ENCODE peak calls at places on chromosomes 4 and X, in nine cellular contexts. One of them, this sample, is unnamed.

GRCh38 chr4:48905363-48906015 is 1.1 kb downstream of the OCIAD2 start:
- DNase-seq in M059J: peak
- DNase-seq in naive thymus-derived CD8-positive, alpha-beta T cell: no peak
- DNase-seq in SK-N-SH: peak
- DNase-seq in activated T-helper 1 cell treated with anti-CD3 and anti-CD28 coated beads, Interleukin-12 subunit alpha, Interleukin-12 subunit beta, Interleukin-2, Interleukin-4 antibody, amounts not matched to agents 30 ng/mL and 10 ng/mL and 1 ng/mL, durations not matched to agents 14 hours and 24 hours and 36 hours: no peak
- DNase-seq in astrocyte of the cerebellum: no peak
- DNase-seq in stimulated activated CD8-positive, alpha-beta memory T cell treated with anti-CD3 and anti-CD28 coated beads, Interleukin-15, amount 100 ng/mL, for 1 hour: no peak
- DNase-seq in Calu3: peak
- DNase-seq in stimulated activated CD4-positive, alpha-beta T cell treated with anti-CD3 and anti-CD28 coated beads, Interleukin-2, amount 100 ng/mL, for 48 hours: no peak
- DNase-seq in this sample: no peak

GRCh38 chr4:99180367-99181169 is 36.5 kb upstream of the ADH4 start:
- DNase-seq in M059J: peak
- DNase-seq in naive thymus-derived CD8-positive, alpha-beta T cell: no peak
- DNase-seq in SK-N-SH: no peak
- DNase-seq in activated T-helper 1 cell treated with anti-CD3 and anti-CD28 coated beads, Interleukin-12 subunit alpha, Interleukin-12 subunit beta, Interleukin-2, Interleukin-4 antibody, amounts not matched to agents 30 ng/mL and 10 ng/mL and 1 ng/mL, durations not matched to agents 14 hours and 24 hours and 36 hours: no peak
- DNase-seq in astrocyte of the cerebellum: peak
- DNase-seq in stimulated activated CD8-positive, alpha-beta memory T cell treated with anti-CD3 and anti-CD28 coated beads, Interleukin-15, amount 100 ng/mL, for 1 hour: no peak
- DNase-seq in Calu3: no peak
- DNase-seq in stimulated activated CD4-positive, alpha-beta T cell treated with anti-CD3 and anti-CD28 coated beads, Interleukin-2, amount 100 ng/mL, for 48 hours: no peak
- DNase-seq in this sample: no peak

GRCh38 chrX:106612403-106612789 is 618 bp downstream of the RADX start:
- DNase-seq in M059J: peak
- DNase-seq in naive thymus-derived CD8-positive, alpha-beta T cell: no peak
- DNase-seq in SK-N-SH: no peak
- DNase-seq in activated T-helper 1 cell treated with anti-CD3 and anti-CD28 coated beads, Interleukin-12 subunit alpha, Interleukin-12 subunit beta, Interleukin-2, Interleukin-4 antibody, amounts not matched to agents 30 ng/mL and 10 ng/mL and 1 ng/mL, durations not matched to agents 14 hours and 24 hours and 36 hours: no peak
- DNase-seq in astrocyte of the cerebellum: no peak
- DNase-seq in stimulated activated CD8-positive, alpha-beta memory T cell treated with anti-CD3 and anti-CD28 coated beads, Interleukin-15, amount 100 ng/mL, for 1 hour: no peak
- DNase-seq in Calu3: peak
- DNase-seq in stimulated activated CD4-positive, alpha-beta T cell treated with anti-CD3 and anti-CD28 coated beads, Interleukin-2, amount 100 ng/mL, for 48 hours: no peak
- DNase-seq in this sample: no peak

GRCh38 chrX:136097871-136098805 is 49.2 kb upstream of the FHL1 start:
- DNase-seq in M059J: no peak
- DNase-seq in naive thymus-derived CD8-positive, alpha-beta T cell: no peak
- DNase-seq in SK-N-SH: no peak
- DNase-seq in activated T-helper 1 cell treated with anti-CD3 and anti-CD28 coated beads, Interleukin-12 subunit alpha, Interleukin-12 subunit beta, Interleukin-2, Interleukin-4 antibody, amounts not matched to agents 30 ng/mL and 10 ng/mL and 1 ng/mL, durations not matched to agents 14 hours and 24 hours and 36 hours: no peak
- DNase-seq in astrocyte of the cerebellum: no peak
- DNase-seq in stimulated activated CD8-positive, alpha-beta memory T cell treated with anti-CD3 and anti-CD28 coated beads, Interleukin-15, amount 100 ng/mL, for 1 hour: no peak
- DNase-seq in Calu3: no peak
- DNase-seq in stimulated activated CD4-positive, alpha-beta T cell treated with anti-CD3 and anti-CD28 coated beads, Interleukin-2, amount 100 ng/mL, for 48 hours: no peak
- DNase-seq in this sample: no peak

GRCh38 chr4:162322054-162322453 is 158.3 kb upstream of the FSTL5 start:
- DNase-seq in M059J: no peak
- DNase-seq in naive thymus-derived CD8-positive, alpha-beta T cell: no peak
- DNase-seq in SK-N-SH: no peak
- DNase-seq in activated T-helper 1 cell treated with anti-CD3 and anti-CD28 coated beads, Interleukin-12 subunit alpha, Interleukin-12 subunit beta, Interleukin-2, Interleukin-4 antibody, amounts not matched to agents 30 ng/mL and 10 ng/mL and 1 ng/mL, durations not matched to agents 14 hours and 24 hours and 36 hours: no peak
- DNase-seq in astrocyte of the cerebellum: no peak
- DNase-seq in stimulated activated CD8-positive, alpha-beta memory T cell treated with anti-CD3 and anti-CD28 coated beads, Interleukin-15, amount 100 ng/mL, for 1 hour: no peak
- DNase-seq in Calu3: no peak
- DNase-seq in stimulated activated CD4-positive, alpha-beta T cell treated with anti-CD3 and anti-CD28 coated beads, Interleukin-2, amount 100 ng/mL, for 48 hours: no peak
- DNase-seq in this sample: no peak

GRCh38 chrX:52995974-52996304 is 37.6 kb upstream of the FAM156A start:
- DNase-seq in M059J: no peak
- DNase-seq in naive thymus-derived CD8-positive, alpha-beta T cell: no peak
- DNase-seq in SK-N-SH: no peak
- DNase-seq in activated T-helper 1 cell treated with anti-CD3 and anti-CD28 coated beads, Interleukin-12 subunit alpha, Interleukin-12 subunit beta, Interleukin-2, Interleukin-4 antibody, amounts not matched to agents 30 ng/mL and 10 ng/mL and 1 ng/mL, durations not matched to agents 14 hours and 24 hours and 36 hours: no peak
- DNase-seq in astrocyte of the cerebellum: no peak
- DNase-seq in stimulated activated CD8-positive, alpha-beta memory T cell treated with anti-CD3 and anti-CD28 coated beads, Interleukin-15, amount 100 ng/mL, for 1 hour: no peak
- DNase-seq in Calu3: no peak
- DNase-seq in stimulated activated CD4-positive, alpha-beta T cell treated with anti-CD3 and anti-CD28 coated beads, Interleukin-2, amount 100 ng/mL, for 48 hours: no peak
- DNase-seq in this sample: no peak

GRCh38 chrX:300334-300733 is 18.3 kb downstream of the GTPBP6 start:
- DNase-seq in M059J: no peak
- DNase-seq in naive thymus-derived CD8-positive, alpha-beta T cell: no peak
- DNase-seq in SK-N-SH: no peak
- DNase-seq in activated T-helper 1 cell treated with anti-CD3 and anti-CD28 coated beads, Interleukin-12 subunit alpha, Interleukin-12 subunit beta, Interleukin-2, Interleukin-4 antibody, amounts not matched to agents 30 ng/mL and 10 ng/mL and 1 ng/mL, durations not matched to agents 14 hours and 24 hours and 36 hours: no peak
- DNase-seq in astrocyte of the cerebellum: no peak
- DNase-seq in stimulated activated CD8-positive, alpha-beta memory T cell treated with anti-CD3 and anti-CD28 coated beads, Interleukin-15, amount 100 ng/mL, for 1 hour: no peak
- DNase-seq in Calu3: no peak
- DNase-seq in stimulated activated CD4-positive, alpha-beta T cell treated with anti-CD3 and anti-CD28 coated beads, Interleukin-2, amount 100 ng/mL, for 48 hours: no peak
- DNase-seq in this sample: no peak

GRCh38 chr4:156870166-156870565 is 101.4 kb downstream of the PDGFC start:
- DNase-seq in M059J: no peak
- DNase-seq in naive thymus-derived CD8-positive, alpha-beta T cell: no peak
- DNase-seq in SK-N-SH: no peak
- DNase-seq in activated T-helper 1 cell treated with anti-CD3 and anti-CD28 coated beads, Interleukin-12 subunit alpha, Interleukin-12 subunit beta, Interleukin-2, Interleukin-4 antibody, amounts not matched to agents 30 ng/mL and 10 ng/mL and 1 ng/mL, durations not matched to agents 14 hours and 24 hours and 36 hours: no peak
- DNase-seq in astrocyte of the cerebellum: no peak
- DNase-seq in stimulated activated CD8-positive, alpha-beta memory T cell treated with anti-CD3 and anti-CD28 coated beads, Interleukin-15, amount 100 ng/mL, for 1 hour: no peak
- DNase-seq in Calu3: no peak
- DNase-seq in stimulated activated CD4-positive, alpha-beta T cell treated with anti-CD3 and anti-CD28 coated beads, Interleukin-2, amount 100 ng/mL, for 48 hours: no peak
- DNase-seq in this sample: no peak

GRCh38 chr4:138243369-138243768 is 1.2 kb upstream of the SLC7A11 start:
- DNase-seq in M059J: peak
- DNase-seq in naive thymus-derived CD8-positive, alpha-beta T cell: no peak
- DNase-seq in SK-N-SH: no peak
- DNase-seq in activated T-helper 1 cell treated with anti-CD3 and anti-CD28 coated beads, Interleukin-12 subunit alpha, Interleukin-12 subunit beta, Interleukin-2, Interleukin-4 antibody, amounts not matched to agents 30 ng/mL and 10 ng/mL and 1 ng/mL, durations not matched to agents 14 hours and 24 hours and 36 hours: no peak
- DNase-seq in astrocyte of the cerebellum: peak
- DNase-seq in stimulated activated CD8-positive, alpha-beta memory T cell treated with anti-CD3 and anti-CD28 coated beads, Interleukin-15, amount 100 ng/mL, for 1 hour: no peak
- DNase-seq in Calu3: no peak
- DNase-seq in stimulated activated CD4-positive, alpha-beta T cell treated with anti-CD3 and anti-CD28 coated beads, Interleukin-2, amount 100 ng/mL, for 48 hours: no peak
- DNase-seq in this sample: no peak

This sample was measured in effector CD4-positive, alpha-beta T cell.